ENCODE peak calls at places on chromosomes 6 and 20, in five cellular contexts. K is GM23248, Y is left cardiac atrium, V is omental fat pad, B is SW 1271. R is an unnamed sample.

GRCh38 chr6:53347921-53348435 is 772 bp downstream of the ELOVL5 start:
- DNase-seq in K (peak), Y (peak), V (no peak), B (peak), R (peak)

GRCh38 chr20:33372993-33373441 is 28.3 kb downstream of the CDK5RAP1 start:
- DNase-seq in K (peak), Y (no peak), V (no peak), B (no peak), R (peak)

GRCh38 chr6:16206595-16207037 is 31.8 kb upstream of the GMPR start:
- DNase-seq in K (peak), Y (no peak), V (no peak), B (peak), R (peak)

GRCh38 chr6:16912756-16913155 is 151.5 kb upstream of the ATXN1 start:
- DNase-seq in K (no peak), Y (no peak), V (no peak), B (no peak), R (no peak)

GRCh38 chr20:50146732-50147662 is 6.5 kb downstream of the PEDS1 start:
- DNase-seq in K (no peak), Y (peak), V (no peak), B (no peak), R (no peak)

GRCh38 chr20:53889411-53890148 is 180.8 kb downstream of the BCAS1 start:
- DNase-seq in K (no peak), Y (no peak), V (no peak), B (no peak), R (no peak)

GRCh38 chr20:38987777-38988176 is 25.6 kb downstream of the DHX35 start:
- DNase-seq in K (no peak), Y (no peak), V (no peak), B (no peak), R (no peak)

GRCh38 chr6:136526196-136526930 is 23.9 kb downstream of the MAP7 start:
- DNase-seq in K (peak), Y (peak), V (no peak), B (no peak), R (peak)

GRCh38 chr20:25739615-25740320 is 43.1 kb upstream of the ZNF337 start:
- DNase-seq in K (no peak), Y (no peak), V (no peak), B (peak), R (no peak)

GRCh38 chr20:34300809-34301586 is 2.2 kb downstream of the AHCY start:
- DNase-seq in K (peak), Y (no peak), V (no peak), B (no peak), R (peak)

GRCh38 chr6:3701631-3702030 is 49.9 kb downstream of the PXDC1 start:
- DNase-seq in K (no peak), Y (no peak), V (no peak), B (no peak), R (no peak)

GRCh38 chr6:132919476-132919875 is 105.1 kb downstream of the RPS12 start:
- DNase-seq in K (peak), Y (peak), V (no peak), B (no peak), R (peak)

GRCh38 chr6:141394565-141395051 is 738.1 kb upstream of the GJE1 start:
- DNase-seq in K (no peak), Y (no peak), V (no peak), B (no peak), R (no peak)

GRCh38 chr20:48180637-48181036 is 395.4 kb upstream of the SULF2 start:
- DNase-seq in K (no peak), Y (no peak), V (no peak), B (no peak), R (no peak)

GRCh38 chr6:41705996-41706835 is 29.2 kb downstream of the TFEB start:
- DNase-seq in K (peak), Y (peak), V (peak), B (peak), R (peak)

GRCh38 chr20:62872863-62873261 is 11.2 kb upstream of the TCFL5 start:
- DNase-seq in K (no peak), Y (no peak), V (no peak), B (no peak), R (no peak)

GRCh38 chr6:122400121-122400450 is 634 bp downstream of the HSF2 start:
- DNase-seq in K (peak), Y (no peak), V (no peak), B (peak), R (no peak)

GRCh38 chr20:34037121-34037520 is 43.4 kb downstream of the RALY start:
- DNase-seq in K (peak), Y (no peak), V (no peak), B (no peak), R (no peak)

GRCh38 chr20:37382539-37383120 is 36.7 kb downstream of the SRC start:
- DNase-seq in K (no peak), Y (no peak), V (no peak), B (no peak), R (no peak)

GRCh38 chr6:43399932-43400487 is 27.3 kb upstream of the ABCC10 start:
- DNase-seq in K (no peak), Y (no peak), V (no peak), B (no peak), R (no peak)

GRCh38 chr6:6694368-6694780 is 105.9 kb downstream of the LY86 start:
- DNase-seq in K (no peak), Y (no peak), V (no peak), B (no peak), R (no peak)

GRCh38 chr20:47327711-47328110 is 28.8 kb downstream of the ZMYND8 start:
- DNase-seq in K (no peak), Y (no peak), V (no peak), B (no peak), R (no peak)

GRCh38 chr6:17017416-17017815 is 84.4 kb upstream of the STMND1 start:
- DNase-seq in K (no peak), Y (no peak), V (no peak), B (no peak), R (no peak)

GRCh38 chr20:18287546-18287914 is 797 bp upstream of the ZNF133 start:
- DNase-seq in K (peak), Y (peak), V (no peak), B (no peak), R (no peak)

GRCh38 chr6:88422831-88423230 is 256.7 kb upstream of the CNR1 start:
- DNase-seq in K (peak), Y (no peak), V (no peak), B (no peak), R (no peak)

GRCh38 chr6:165383323-165383722 is 73.9 kb upstream of the C6orf118 start:
- DNase-seq in K (no peak), Y (no peak), V (no peak), B (no peak), R (no peak)

GRCh38 chr20:35005463-35005961 is 49.8 kb downstream of the MYH7B start:
- DNase-seq in K (no peak), Y (peak), V (no peak), B (no peak), R (no peak)

GRCh38 chr20:38338849-38339520 is 7.3 kb upstream of the LBP start:
- DNase-seq in K (peak), Y (no peak), V (no peak), B (peak), R (no peak)

GRCh38 chr6:22145294-22145693 is 151.5 kb downstream of the PRL start:
- DNase-seq in K (no peak), Y (no peak), V (no peak), B (no peak), R (peak)